ENCODE peak calls at places on chromosomes 3 and 15, in eight cellular contexts. S, F, V, U, O, L, A and B are unnamed samples. For H3K4me1, the result is how much of the 10 kb centered on the place peaks cover.

GRCh38 chr3:14300721-14301377 is 101.6 kb upstream of the SLC6A6 start:
- DNase-seq in V (no peak), O (peak), F (no peak), U (no peak), L (no peak), S (no peak), A (no peak), B (no peak)

GRCh38 chr15:66097151-66098018 is 156.2 kb downstream of the MEGF11 start:
- DNase-seq in F (no peak), S (no peak), A (no peak), L (no peak), U (no peak), O (peak), V (no peak), B (no peak)

GRCh38 chr3:71984843-71985594 is 200.1 kb upstream of the PROK2 start:
- DNase-seq in O (no peak), L (no peak), A (no peak), F (no peak), U (peak), V (no peak), S (no peak), B (no peak)

GRCh38 chr3:49706456-49707112 is 12.9 kb downstream of the AMIGO3 start:
- DNase-seq in V (no peak), A (no peak), F (no peak), U (no peak), S (no peak), O (no peak), L (no peak), B (no peak)

GRCh38 chr3:32442766-32443165 is 51.1 kb downstream of the CMTM7 start:
- DNase-seq in A (no peak), L (no peak), S (peak), V (no peak), F (no peak), U (no peak), O (peak), B (no peak)

GRCh38 chr3:31091748-31092147 is 197.3 kb upstream of the GADL1 start:
- DNase-seq in F (no peak), S (no peak), V (no peak), U (no peak), L (no peak), O (no peak), A (no peak), B (no peak)

GRCh38 chr3:106566277-106566676 is 697.5 kb upstream of the CBLB start:
- DNase-seq in U (no peak), A (no peak), L (no peak), O (no peak), S (no peak), V (no peak), F (no peak), B (no peak)

GRCh38 chr3:188578579-188579363 is 424.8 kb downstream of the LPP start:
- DNase-seq in A (no peak), U (no peak), O (peak), L (no peak), S (peak), F (peak), V (peak), B (no peak)

GRCh38 chr3:147497301-147497700 is 88.1 kb downstream of the ZIC1 start:
- DNase-seq in F (no peak), V (no peak), O (no peak), S (no peak), L (no peak), A (no peak), U (no peak), B (no peak)

GRCh38 chr3:181729071-181729915 is 17.6 kb downstream of the SOX2 start:
- DNase-seq in A (no peak), L (no peak), S (peak), V (no peak), F (no peak), O (no peak), U (no peak), B (no peak)

GRCh38 chr3:3342141-3342540 is 162.7 kb upstream of the CRBN start:
- DNase-seq in V (no peak), O (no peak), F (no peak), L (no peak), U (no peak), A (no peak), S (no peak), B (no peak)

DNA sequence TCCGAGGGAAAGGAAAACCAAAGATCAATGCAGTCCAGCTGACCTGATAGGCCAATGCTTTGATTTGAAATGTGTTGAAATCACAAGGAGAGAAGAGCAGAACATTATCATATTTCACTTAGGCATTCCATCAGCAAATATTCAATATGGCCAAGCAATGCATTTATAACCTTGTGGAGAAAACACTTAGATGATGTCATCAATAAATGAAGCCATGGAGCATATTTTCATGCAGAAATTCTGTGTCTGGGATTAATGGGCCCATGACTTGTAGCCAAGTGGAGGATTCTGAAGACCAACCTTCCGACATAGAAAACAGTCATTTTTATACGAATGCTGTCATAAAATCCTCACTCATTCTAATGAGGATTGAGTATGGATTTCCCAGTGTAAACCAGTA is 162.0 kb upstream of the CRBN start:
- DNase-seq in S (no peak), V (no peak), F (no peak), U (no peak), O (no peak), A (no peak), L (no peak), B (no peak)
- H3K4me1 ChIP-seq in S (under half), V (under half), F (under half), U (under half), O (under half), A (under half), L (under half), B (under half)

GRCh38 chr3:78258798-78259197 is 1218.9 kb downstream of the ROBO2 start:
- DNase-seq in V (peak), O (peak), F (no peak), S (peak), U (no peak), A (no peak), L (no peak), B (no peak)
- H3K4me1 ChIP-seq in V (under half), O (half or more), F (under half), S (under half), U (under half), A (under half), L (under half), B (under half)

DNA sequence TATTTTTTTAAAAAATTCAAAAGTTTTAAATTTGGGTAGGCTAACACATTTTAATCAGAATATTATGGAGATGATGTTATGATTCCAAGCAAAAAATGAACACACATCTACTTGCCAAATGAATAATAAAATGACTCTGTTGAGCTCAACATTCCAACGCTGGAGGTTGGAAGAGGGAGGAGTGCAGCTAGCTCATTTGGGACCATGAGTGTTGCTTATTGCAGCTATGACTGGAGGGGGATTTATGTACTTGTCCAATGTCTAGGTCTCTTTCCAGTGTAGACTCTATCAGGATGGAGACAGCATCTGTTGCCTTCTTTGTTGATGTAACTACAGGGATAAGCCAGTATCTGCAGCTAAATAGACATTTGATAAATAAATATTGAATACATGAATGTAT is 310.6 kb downstream of the CACNA2D3 start:
- DNase-seq in F (no peak), U (no peak), O (no peak), V (no peak), S (no peak), A (no peak), L (no peak), B (no peak)
- H3K4me1 ChIP-seq in F (under half), U (under half), O (under half), V (under half), S (under half), A (under half), L (under half), B (under half)

DNA sequence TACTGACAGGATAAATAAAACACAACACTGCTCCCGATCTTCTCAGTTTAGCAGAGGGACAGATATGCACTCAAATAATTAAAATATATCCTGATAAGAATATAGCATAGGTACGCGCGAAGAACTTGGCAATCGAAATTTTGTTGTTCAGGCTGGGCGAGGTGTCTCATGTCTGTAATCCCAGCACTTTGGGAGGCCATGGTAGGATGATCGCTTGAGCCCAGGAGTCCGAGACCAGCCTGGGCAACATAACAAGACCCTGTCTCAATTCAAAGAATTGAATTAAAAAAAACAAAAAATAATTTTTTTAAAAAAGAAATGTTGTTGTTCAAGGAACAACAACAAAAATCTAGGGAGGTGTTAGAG is 7.6 kb downstream of the B2M start:
- DNase-seq in F (no peak), O (no peak), L (no peak), A (no peak), V (no peak), U (no peak), S (no peak), B (no peak)
- H3K4me1 ChIP-seq in F (under half), O (under half), L (under half), A (under half), V (under half), U (half or more), S (under half), B (half or more)

DNA sequence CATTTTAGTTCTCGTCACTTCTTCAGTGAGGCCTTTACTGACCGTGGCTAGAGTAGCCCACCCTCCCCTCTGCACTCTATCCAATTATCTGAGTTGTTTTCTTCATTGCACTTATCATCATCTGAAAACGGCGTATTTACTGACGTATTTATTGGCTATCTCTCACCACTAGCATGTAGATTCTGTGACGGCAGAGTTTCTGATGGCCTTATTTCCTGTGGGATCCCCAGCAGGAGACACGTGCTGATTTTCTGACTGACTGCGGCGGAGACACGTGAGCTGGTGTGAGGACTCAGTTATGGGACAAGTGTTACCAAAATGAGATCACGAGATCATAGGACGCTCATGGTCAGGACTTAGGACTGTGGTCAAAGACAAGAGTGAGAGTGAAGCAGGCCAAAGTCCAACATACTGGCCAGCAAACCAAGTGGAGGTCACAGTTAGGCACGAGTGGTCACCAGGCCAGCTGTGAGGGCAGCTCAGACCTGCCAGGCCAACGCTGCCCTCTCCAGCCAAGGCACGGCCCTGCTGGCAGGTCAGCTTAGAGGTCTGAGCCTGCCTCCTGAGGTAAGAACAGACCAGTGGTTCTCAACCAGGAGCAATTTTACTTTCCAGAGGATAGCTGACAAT is 50.6 kb upstream of the BNIP2 start:
- DNase-seq in L (no peak), S (no peak), O (no peak), A (peak), F (no peak), U (no peak), V (no peak), B (no peak)
- H3K4me1 ChIP-seq in L (under half), S (under half), O (under half), A (under half), F (under half), U (under half), V (under half), B (under half)

DNA sequence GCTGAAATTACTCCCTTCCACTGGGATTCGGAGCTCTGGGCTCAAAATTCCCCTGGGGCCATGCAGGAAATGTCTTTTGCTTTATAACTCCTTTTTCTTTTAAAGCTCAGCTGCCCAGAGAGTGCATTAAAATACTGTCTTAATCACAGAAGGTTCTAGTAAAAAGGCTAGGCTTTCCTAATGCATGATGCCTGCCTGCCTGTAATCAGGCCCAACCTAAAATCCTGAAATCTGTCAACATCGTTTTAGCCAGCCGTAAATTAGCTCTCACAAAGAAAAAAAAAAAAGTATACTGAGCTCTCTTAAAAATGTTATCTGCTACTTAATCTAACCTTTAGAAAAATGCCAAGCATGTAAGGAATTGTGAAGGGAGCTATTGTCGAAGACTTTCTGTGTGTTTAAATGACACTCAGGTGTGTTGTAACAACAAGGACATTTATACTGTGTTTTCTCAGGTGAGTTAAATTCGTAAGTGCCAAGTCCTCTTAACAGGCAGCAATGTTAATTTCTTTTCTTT is 26.4 kb downstream of the RARB start:
- DNase-seq in V (no peak), L (no peak), U (no peak), F (no peak), S (no peak), O (peak), A (no peak), B (no peak)
- H3K4me1 ChIP-seq in V (half or more), L (under half), U (under half), F (half or more), S (under half), O (under half), A (under half), B (under half)

DNA sequence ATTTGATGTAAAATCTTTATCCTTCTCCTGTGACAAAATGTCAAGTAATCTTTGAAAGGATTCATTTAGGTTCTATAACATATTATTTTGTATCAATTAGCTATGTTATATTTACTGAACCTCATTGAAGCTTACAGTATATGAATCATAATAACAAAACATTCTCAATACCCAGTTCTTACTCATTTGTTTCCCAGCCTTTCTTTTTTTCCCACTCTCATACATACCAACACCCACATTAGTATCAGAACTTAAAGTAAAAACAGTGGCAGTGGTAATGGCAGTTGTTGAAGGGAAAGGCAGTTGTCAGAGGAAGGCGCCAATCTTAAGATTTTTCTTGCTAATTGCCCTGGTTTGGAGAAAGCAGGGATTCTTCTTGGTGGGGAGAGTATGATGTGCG is 33.2 kb upstream of the TRPC1 start:
- DNase-seq in O (no peak), V (no peak), F (no peak), L (no peak), S (no peak), U (no peak), A (no peak), B (no peak)
- H3K4me1 ChIP-seq in O (under half), V (under half), F (under half), L (under half), S (under half), U (under half), A (under half), B (under half)

GRCh38 chr15:101325263-101326025 is 30.4 kb upstream of the SNRPA1 start:
- DNase-seq in S (no peak), F (no peak), U (no peak), V (no peak), O (no peak), L (no peak), A (peak), B (no peak)

GRCh38 chr15:101322016-101322695 is 27.1 kb upstream of the SNRPA1 start:
- DNase-seq in S (no peak), V (no peak), L (no peak), F (no peak), A (peak), O (no peak), U (no peak), B (no peak)

GRCh38 chr15:101322849-101323477 is 27.9 kb upstream of the SNRPA1 start:
- DNase-seq in U (no peak), A (peak), L (no peak), V (no peak), F (no peak), O (no peak), S (no peak), B (no peak)

GRCh38 chr15:101324513-101325177 is 29.6 kb upstream of the SNRPA1 start:
- DNase-seq in L (no peak), V (no peak), S (no peak), O (no peak), A (peak), U (no peak), F (no peak), B (no peak)

GRCh38 chr15:101323793-101324505 is 28.9 kb upstream of the SNRPA1 start:
- DNase-seq in S (no peak), V (no peak), O (no peak), U (no peak), A (no peak), F (no peak), L (no peak), B (no peak)
- H3K4me1 ChIP-seq in S (under half), V (under half), O (under half), U (under half), A (under half), F (under half), L (under half), B (under half)

GRCh38 chr15:41967506-41968206 is 4.7 kb downstream of the EHD4 start:
- DNase-seq in F (no peak), S (peak), O (peak), L (no peak), A (peak), U (peak), V (peak), B (no peak)
- H3K4me1 ChIP-seq in F (half or more), S (under half), O (under half), L (under half), A (under half), U (half or more), V (half or more), B (half or more)